ENCODE peak calls at places on chromosomes 11 and 22, in five cellular contexts. G, Q, J, P and L are unnamed samples.

GRCh38 chr11:123186291-123186690 is 8.8 kb downstream of the CLMP start:
- DNase-seq in G (no peak), J (no peak), P (no peak), Q (no peak), L (no peak)

GRCh38 chr11:125871391-125872137 is 15.9 kb upstream of the HYLS1 start:
- DNase-seq in Q (no peak), G (peak), P (peak), J (no peak), L (peak)

GRCh38 chr11:78742430-78742829 is 167.8 kb upstream of the NARS2 start:
- DNase-seq in G (no peak), P (no peak), J (peak), Q (peak), L (peak)

GRCh38 chr11:70490208-70490607 is 91.9 kb downstream of the CTTN start:
- DNase-seq in P (no peak), Q (no peak), J (peak), G (no peak), L (no peak)

GRCh38 chr11:88398372-88399140 is 61.0 kb upstream of the CTSC start:
- DNase-seq in P (peak), J (no peak), G (peak), Q (no peak), L (peak)

GRCh38 chr11:34342008-34342533 is 15.7 kb downstream of the ABTB2 start:
- DNase-seq in G (no peak), P (no peak), Q (no peak), J (no peak), L (peak)

GRCh38 chr11:1819115-1819514 is 15.7 kb upstream of the SYT8 start:
- DNase-seq in J (no peak), Q (no peak), G (no peak), P (no peak), L (no peak)

GRCh38 chr11:116579857-116580727 is 192.7 kb downstream of the BUD13 start:
- DNase-seq in J (no peak), P (no peak), G (no peak), Q (no peak), L (no peak)

GRCh38 chr22:42895087-42895486 is 38.0 kb upstream of the ARFGAP3 start:
- DNase-seq in J (no peak), G (no peak), Q (no peak), P (no peak), L (no peak)

GRCh38 chr22:19892249-19892879 is 37.7 kb upstream of the GNB1L start:
- DNase-seq in Q (no peak), P (peak), G (peak), J (no peak), L (peak)

GRCh38 chr22:32079110-32080089 is 36.3 kb downstream of the SLC5A1 start:
- DNase-seq in P (peak), Q (no peak), G (peak), J (no peak), L (peak)

GRCh38 chr11:9992306-9992705 is 301.7 kb downstream of the SBF2 start:
- DNase-seq in G (peak), P (no peak), Q (no peak), J (no peak), L (no peak)

GRCh38 chr11:46529928-46530574 is 63.8 kb downstream of the AMBRA1 start:
- DNase-seq in J (no peak), G (no peak), Q (no peak), P (no peak), L (no peak)

GRCh38 chr11:123509737-123510578 is 79.9 kb downstream of the GRAMD1B start:
- DNase-seq in J (no peak), P (peak), Q (peak), G (peak), L (peak)

DNA sequence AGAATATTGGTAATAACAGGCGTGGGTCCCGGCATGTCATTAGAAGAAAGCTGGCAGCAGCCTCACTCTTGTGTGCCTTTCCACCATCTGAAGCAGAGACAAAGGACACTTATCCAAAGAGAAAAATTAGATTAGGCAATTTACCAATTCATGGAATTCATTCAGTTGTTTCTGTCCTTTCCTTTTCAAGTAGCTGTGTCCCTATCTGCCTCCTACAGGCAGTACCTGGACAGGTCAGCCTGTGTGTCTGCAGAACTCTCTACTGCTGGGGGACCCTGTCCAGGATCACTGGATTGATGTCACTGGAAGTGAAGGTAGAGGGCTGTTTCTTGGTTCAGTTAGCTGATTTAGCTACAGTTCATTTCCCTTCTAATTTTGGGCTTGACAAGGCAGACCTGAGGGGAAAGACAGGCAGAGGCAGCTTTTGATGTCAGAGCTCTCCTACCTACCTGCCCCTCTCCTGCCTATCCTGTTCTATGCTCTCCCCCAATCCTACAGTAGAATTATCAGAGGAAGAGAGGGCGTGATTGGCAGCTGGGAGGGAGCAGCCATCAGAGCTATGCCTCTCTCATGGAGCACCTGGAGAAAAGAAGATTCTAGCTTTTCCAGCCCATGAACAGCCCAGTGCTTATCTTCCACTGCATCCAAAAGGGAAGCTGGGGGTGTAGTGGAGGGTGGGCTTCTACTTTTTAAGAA is 20.4 kb upstream of the CCDC90B start:
- DNase-seq in J (no peak), P (no peak), G (no peak), Q (no peak), L (no peak)
- TF ChIP-seq CTCF in J (no peak), P (no peak), G (no peak), Q (no peak), L (no peak)

DNA sequence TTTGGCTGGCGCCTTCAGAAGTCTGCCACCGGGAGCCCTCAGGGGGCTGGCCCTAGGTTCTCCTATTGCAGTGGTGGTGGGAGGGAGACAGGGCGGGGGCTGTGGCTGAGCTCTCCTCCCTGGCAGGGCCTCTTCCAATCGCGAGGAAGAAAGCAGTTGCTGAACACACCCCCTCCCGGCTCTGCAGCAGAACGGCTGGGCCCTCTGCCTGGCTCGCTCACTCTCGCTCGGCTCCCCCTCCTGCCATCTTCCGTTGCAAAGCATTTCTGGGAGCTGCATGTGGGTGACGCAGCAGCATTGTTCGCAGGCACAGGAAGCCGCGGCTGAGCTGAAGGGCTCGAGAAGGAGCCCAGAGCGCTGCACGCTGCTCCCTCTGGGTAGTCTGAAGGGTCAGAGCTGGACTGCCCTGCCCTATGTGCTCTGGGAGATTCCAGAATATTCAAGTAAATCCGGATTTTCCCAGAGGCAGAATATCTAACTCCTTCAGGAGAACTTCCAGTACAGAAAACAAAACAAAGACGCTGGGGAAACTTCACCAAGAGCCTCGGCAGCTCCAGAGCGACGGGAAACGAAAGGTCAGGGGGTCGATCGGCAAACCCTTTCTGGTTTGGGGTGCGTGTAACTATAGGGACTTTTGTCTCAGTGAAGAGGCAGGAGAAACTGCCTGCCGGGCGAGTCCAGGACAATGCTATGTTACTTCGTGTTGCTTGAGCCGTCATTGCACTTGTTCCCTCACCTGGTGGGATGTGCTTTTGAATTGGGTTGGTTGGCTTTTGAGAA is 26.3 kb upstream of the GRK2 start:
- DNase-seq in G (peak), Q (peak), P (peak), J (peak), L (peak)
- TF ChIP-seq CTCF in G (no peak), Q (no peak), P (no peak), J (no peak), L (peak)

GRCh38 chr11:48051217-48051848 is 71.0 kb downstream of the PTPRJ start:
- DNase-seq in G (no peak), P (no peak), Q (no peak), J (no peak), L (no peak)
- TF ChIP-seq CTCF in G (no peak), P (no peak), Q (no peak), J (no peak), L (no peak)

GRCh38 chr11:129987950-129988349 is 14.7 kb downstream of the PRDM10 start:
- DNase-seq in G (no peak), Q (peak), P (no peak), J (no peak), L (no peak)
- TF ChIP-seq CTCF in G (no peak), Q (no peak), P (no peak), J (no peak), L (no peak)

GRCh38 chr11:76668362-76669155 is 2.0 kb downstream of the LRRC32 start:
- DNase-seq in G (no peak), P (no peak), Q (peak), J (peak), L (no peak)

GRCh38 chr11:76671626-76672309 is 1.2 kb upstream of the LRRC32 start:
- DNase-seq in G (no peak), P (no peak), Q (no peak), J (peak), L (no peak)

GRCh38 chr11:76670475-76671235 is at the start of gene LRRC32:
- DNase-seq in P (no peak), J (peak), Q (peak), G (no peak), L (no peak)

GRCh38 chr11:76671236-76671590 is 666 bp upstream of the LRRC32 start:
- DNase-seq in J (no peak), G (no peak), P (no peak), Q (no peak), L (no peak)

GRCh38 chr11:76669901-76670474 is 559 bp downstream of the LRRC32 start:
- DNase-seq in P (peak), G (peak), J (peak), Q (peak), L (peak)
- TF ChIP-seq CTCF in P (no peak), G (no peak), J (no peak), Q (no peak), L (no peak)

GRCh38 chr11:107689317-107690202 is 22.3 kb downstream of the SLN start:
- DNase-seq in J (peak), Q (no peak), G (peak), P (peak), L (peak)
- TF ChIP-seq CTCF in J (peak), Q (no peak), G (peak), P (peak), L (peak)

GRCh38 chr11:114775849-114776621 is 97.7 kb downstream of the NXPE2 start:
- DNase-seq in J (no peak), G (no peak), P (no peak), Q (no peak), L (no peak)

GRCh38 chr11:114776956-114777355 is 98.6 kb downstream of the NXPE2 start:
- DNase-seq in J (no peak), G (no peak), P (no peak), Q (no peak), L (no peak)

GRCh38 chr11:114782650-114783310 is 104.5 kb downstream of the NXPE2 start:
- DNase-seq in G (no peak), J (no peak), Q (no peak), P (no peak), L (no peak)

GRCh38 chr11:114774599-114775365 is 96.5 kb downstream of the NXPE2 start:
- DNase-seq in G (no peak), P (peak), J (no peak), Q (no peak), L (peak)

GRCh38 chr11:114779189-114779588 is 100.9 kb downstream of the NXPE2 start:
- DNase-seq in J (no peak), G (no peak), P (no peak), Q (no peak), L (no peak)
- TF ChIP-seq CTCF in J (no peak), G (no peak), P (no peak), Q (no peak), L (no peak)

GRCh38 chr22:46762238-46763050 is at the start of gene TBC1D22A:
- DNase-seq in Q (peak), J (peak), G (peak), P (peak), L (peak)
- TF ChIP-seq CTCF in Q (no peak), J (peak), G (no peak), P (no peak), L (no peak)